ENCODE peak calls at places on chromosome 10, in eight cellular contexts. L is fibroblast of lung; P is psoas muscle; H is A549; Z is small intestine; Y is CD4-positive, alpha-beta T cell; B is GM23338; F is cardiac muscle cell. D is an unnamed sample.

GRCh38 chr10:77267703-77268630 is 369.6 kb downstream of the KCNMA1 start:
- DNase-seq in L (no peak), P (no peak), H (no peak), Z (no peak), Y (no peak), B (no peak), F (no peak), D (no peak)

GRCh38 chr10:127012769-127013152 is 107.5 kb downstream of the DOCK1 start:
- DNase-seq in L (peak; percentile 12), P (peak; percentile 60), H (no peak), Z (peak; percentile 97), Y (no peak), B (peak; percentile 17), F (peak; percentile 12), D (no peak)

GRCh38 chr10:102408728-102409603 is 9.6 kb downstream of the PSD start:
- DNase-seq in L (peak; percentile 30), P (no peak), H (no peak), Z (no peak), Y (peak; percentile 76), B (peak; percentile 64), F (peak; percentile 82), D (no peak)

GRCh38 chr10:98041352-98042043 is 11.1 kb upstream of the CRTAC1 start:
- DNase-seq in L (peak; percentile 58), P (peak; percentile 46), H (peak; percentile 77), Z (peak; percentile 71), Y (peak; percentile 9), B (peak; percentile 89), F (peak; percentile 74), D (peak; percentile 59)

GRCh38 chr10:111076191-111076681 is 593 bp upstream of the ADRA2A start:
- DNase-seq in L (peak; percentile 34), P (peak; percentile 49), H (peak; percentile 71), Z (peak; percentile 67), Y (peak; percentile 27), B (peak; percentile 92), F (peak; percentile 55), D (no peak)

GRCh38 chr10:126312167-126312566 is 76.1 kb downstream of the ADAM12 start:
- DNase-seq in L (no peak), P (no peak), H (no peak), Z (no peak), Y (no peak), B (no peak), F (no peak), D (no peak)

GRCh38 chr10:4431114-4431862 is 394.7 kb upstream of the AKR1E2 start:
- DNase-seq in L (peak; percentile 52), P (no peak), H (peak; percentile 11), Z (no peak), Y (no peak), B (no peak), F (peak; percentile 22), D (no peak)

GRCh38 chr10:121406823-121407545 is 191.3 kb downstream of the FGFR2 start:
- DNase-seq in L (no peak), P (no peak), H (no peak), Z (no peak), Y (no peak), B (no peak), F (no peak), D (peak; percentile 9)

GRCh38 chr10:43128958-43129706 is 9.1 kb upstream of the CSGALNACT2 start:
- DNase-seq in L (peak; percentile 96), P (no peak), H (no peak), Z (no peak), Y (no peak), B (no peak), F (peak; percentile 96), D (no peak)

GRCh38 chr10:132745971-132746370 is 40.0 kb downstream of the NKX6-2 start:
- DNase-seq in L (no peak), P (no peak), H (no peak), Z (no peak), Y (no peak), B (no peak), F (no peak), D (no peak)

GRCh38 chr10:119246862-119247549 is 39.6 kb downstream of the GRK5 start:
- DNase-seq in L (peak; percentile 94), P (peak; percentile 57), H (no peak), Z (no peak), Y (no peak), B (no peak), F (peak; percentile 79), D (no peak)

DNA sequence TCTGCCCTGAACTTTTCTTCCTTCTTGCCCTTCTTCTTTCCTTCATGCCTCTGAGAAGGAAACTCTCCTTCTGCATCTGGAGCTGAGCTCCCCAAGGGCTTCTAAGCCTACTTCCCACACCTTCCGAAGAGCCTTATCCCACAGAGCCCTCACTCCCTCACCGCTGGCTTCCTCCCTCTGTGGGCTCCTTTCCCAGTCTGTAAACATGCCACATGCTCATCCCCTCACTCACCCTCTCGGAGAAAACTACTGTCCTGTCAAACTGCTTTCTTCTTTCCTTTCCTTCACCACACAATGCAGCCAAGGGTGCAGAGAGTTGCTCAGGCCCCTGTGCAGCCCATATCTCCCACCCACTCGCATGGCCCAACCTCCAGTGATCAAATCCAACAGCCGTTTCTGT is 18.1 kb downstream of the ANKRD16 start:
- DNase-seq in L (peak; percentile 20), P (no peak), H (no peak), Z (no peak), Y (no peak), B (no peak), F (peak; percentile 78), D (no peak)
- H3K27ac ChIP-seq in L (no peak overlapping the region), P (no peak overlapping the region), H (no peak overlapping the region), Z (no peak overlapping the region), Y (no peak overlapping the region), B (no peak overlapping the region), F (no peak overlapping the region), D (no peak overlapping the region)

GRCh38 chr10:74151879-74152722 is 1.1 kb downstream of the ADK start:
- DNase-seq in L (no peak), P (no peak), H (no peak), Z (no peak), Y (no peak), B (no peak), F (no peak), D (no peak)
- H3K27ac ChIP-seq in L (peak overlapping the region; percentile 97), P (peak overlapping the region; percentile 96), H (peak overlapping the region; percentile 88), Z (peak overlapping the region; percentile 68), Y (no peak overlapping the region), B (peak overlapping the region; percentile 74), F (peak overlapping the region; percentile 99), D (peak overlapping the region; percentile 88)

GRCh38 chr10:13102002-13102794 is 2.2 kb downstream of the OPTN start:
- DNase-seq in L (peak; percentile 56), P (peak; percentile 23), H (no peak), Z (peak; percentile 19), Y (no peak), B (no peak), F (peak; percentile 41), D (no peak)
- H3K27ac ChIP-seq in L (peak overlapping the region; percentile 65), P (peak overlapping the region; percentile 99), H (no peak overlapping the region), Z (peak overlapping the region; percentile 37), Y (no peak overlapping the region), B (no peak overlapping the region), F (no peak overlapping the region), D (peak overlapping the region; percentile 49)

GRCh38 chr10:74928742-74929191 is 102.4 kb downstream of the KAT6B start:
- DNase-seq in L (peak; percentile 72), P (no peak), H (no peak), Z (no peak), Y (no peak), B (no peak), F (peak; percentile 43), D (no peak)
- H3K27ac ChIP-seq in L (peak overlapping the region; percentile 83), P (no peak overlapping the region), H (no peak overlapping the region), Z (no peak overlapping the region), Y (no peak overlapping the region), B (no peak overlapping the region), F (no peak overlapping the region), D (no peak overlapping the region)

DNA sequence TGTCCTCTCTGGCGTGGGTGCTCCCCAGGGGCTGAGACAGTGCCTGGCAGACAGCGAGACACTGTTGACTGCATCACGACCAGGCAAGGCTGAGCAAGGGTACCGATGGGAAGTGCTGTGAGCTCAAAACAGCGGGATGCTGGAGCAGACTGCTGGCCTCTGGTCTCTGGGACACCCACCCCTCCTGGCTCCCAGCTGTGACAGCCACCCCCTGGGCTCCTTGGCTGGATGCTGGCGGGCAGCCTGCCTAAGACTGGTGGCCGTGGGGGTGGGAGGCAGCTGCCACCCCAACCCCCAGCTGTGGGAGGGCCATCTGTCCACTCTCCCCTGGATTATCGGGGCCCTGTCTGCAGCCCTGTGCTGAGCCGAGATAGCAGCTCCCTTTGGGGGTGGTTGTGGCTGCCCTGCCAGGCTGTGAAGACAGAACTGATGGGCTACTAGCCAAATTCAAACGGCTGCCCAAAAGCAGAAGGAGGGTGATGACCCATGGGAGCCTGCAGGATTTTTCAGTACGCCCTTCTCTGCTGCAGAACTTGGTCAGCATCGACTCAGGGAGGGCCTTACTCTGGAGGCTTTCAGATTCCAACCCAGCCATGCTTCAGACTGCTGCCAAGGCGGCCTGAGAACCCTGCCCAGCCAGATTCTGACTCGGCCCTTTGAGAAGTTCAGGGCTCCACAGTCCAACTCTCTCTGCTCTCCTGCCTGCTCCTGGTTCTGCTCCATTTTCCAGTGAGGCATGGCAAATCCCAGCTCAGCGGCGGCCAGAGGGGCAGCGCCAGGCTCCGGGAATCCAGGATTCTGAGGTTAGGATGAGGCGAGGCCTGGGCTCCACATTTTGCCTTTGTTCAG is 125.3 kb downstream of the NEURL1 start:
- DNase-seq in L (peak; percentile 82), P (peak; percentile 75), H (no peak), Z (no peak), Y (no peak), B (no peak), F (peak; percentile 88), D (peak; percentile 53)
- H3K27ac ChIP-seq in L (peak overlapping the region; percentile 77), P (peak overlapping the region; percentile 50), H (no peak overlapping the region), Z (no peak overlapping the region), Y (no peak overlapping the region), B (no peak overlapping the region), F (peak overlapping the region; percentile 19), D (peak overlapping the region; percentile 65)

GRCh38 chr10:69073025-69073424 is 14.9 kb upstream of the SRGN start:
- DNase-seq in L (no peak), P (no peak), H (no peak), Z (no peak), Y (no peak), B (no peak), F (no peak), D (no peak)
- H3K27ac ChIP-seq in L (no peak overlapping the region), P (no peak overlapping the region), H (no peak overlapping the region), Z (no peak overlapping the region), Y (no peak overlapping the region), B (no peak overlapping the region), F (no peak overlapping the region), D (no peak overlapping the region)

GRCh38 chr10:27410153-27410552 is 94.0 kb upstream of the RAB18 start:
- DNase-seq in L (no peak), P (no peak), H (no peak), Z (no peak), Y (no peak), B (no peak), F (no peak), D (no peak)
- H3K27ac ChIP-seq in L (no peak overlapping the region), P (no peak overlapping the region), H (no peak overlapping the region), Z (no peak overlapping the region), Y (no peak overlapping the region), B (no peak overlapping the region), F (no peak overlapping the region), D (no peak overlapping the region)

DNA sequence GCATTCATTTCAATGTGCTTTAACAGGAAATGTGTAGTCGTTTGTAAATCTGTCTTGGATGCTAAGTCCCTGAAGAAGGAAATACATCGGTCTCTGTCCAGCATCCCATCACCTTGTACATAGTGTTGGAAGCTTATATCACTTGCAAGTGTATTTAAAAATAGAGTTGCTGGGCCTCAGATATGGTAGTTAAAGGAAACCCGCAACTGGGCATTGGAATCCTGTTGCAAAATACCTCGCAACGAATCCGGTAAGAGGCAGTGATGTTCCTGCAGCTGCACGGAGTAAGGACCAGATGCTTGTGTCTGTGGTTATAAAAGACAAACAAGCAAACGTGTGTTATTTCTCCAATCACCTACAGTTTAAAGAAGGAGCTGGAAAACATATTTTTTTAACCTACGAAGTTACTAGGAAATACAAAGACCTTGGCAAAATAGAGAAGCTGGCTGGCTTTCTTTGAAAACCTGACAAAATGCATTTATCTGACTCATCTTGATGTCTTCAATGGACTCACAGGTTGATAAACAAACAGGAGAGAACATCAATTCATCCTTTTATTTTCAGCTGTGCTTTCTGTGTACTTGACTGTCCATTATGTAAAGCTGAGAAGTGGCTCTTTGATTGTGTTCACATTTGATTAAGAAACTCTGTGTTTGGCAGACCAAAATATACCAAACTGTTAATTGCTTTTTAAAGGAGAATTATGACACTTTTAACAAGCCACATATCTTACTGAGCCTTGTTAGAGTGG is 326.4 kb downstream of the SFMBT2 start:
- DNase-seq in L (peak; percentile 81), P (no peak), H (no peak), Z (no peak), Y (no peak), B (no peak), F (no peak), D (no peak)
- H3K27ac ChIP-seq in L (no peak overlapping the region), P (no peak overlapping the region), H (no peak overlapping the region), Z (no peak overlapping the region), Y (no peak overlapping the region), B (no peak overlapping the region), F (no peak overlapping the region), D (peak overlapping the region; percentile 90)